ENCODE peak calls at places on chromosome 19, in nine cellular contexts. One of them, this sample, is unnamed.
A peak's percentile ranks its signal among the peaks of the same experiment; 100 is the strongest.

GRCh38 chr19:29878973-29879654 is 62.9 kb upstream of the URI1 start:
- DNase-seq in HFFc6: peak; percentile 34
- DNase-seq in progenitor cell of endocrine pancreas: no peak
- DNase-seq in brain microvascular endothelial cell: peak; percentile 32
- DNase-seq in epithelial cell of esophagus: peak; percentile 30
- DNase-seq in hepatocyte: no peak
- DNase-seq in fibroblast of lung: peak; percentile 21
- DNase-seq in cardiac muscle cell: peak; percentile 41
- DNase-seq in kidney: no peak
- DNase-seq in this sample: no peak

GRCh38 chr19:14138576-14139265 is 2.3 kb upstream of the ASF1B start:
- DNase-seq in HFFc6: peak; percentile 40
- DNase-seq in progenitor cell of endocrine pancreas: no peak
- DNase-seq in brain microvascular endothelial cell: peak; percentile 46
- DNase-seq in epithelial cell of esophagus: no peak
- DNase-seq in hepatocyte: no peak
- DNase-seq in fibroblast of lung: peak; percentile 61
- DNase-seq in cardiac muscle cell: peak; percentile 39
- DNase-seq in kidney: no peak
- DNase-seq in this sample: no peak

GRCh38 chr19:38360351-38360750 is 14.0 kb upstream of the PSMD8 start:
- DNase-seq in HFFc6: no peak
- DNase-seq in progenitor cell of endocrine pancreas: no peak
- DNase-seq in brain microvascular endothelial cell: no peak
- DNase-seq in epithelial cell of esophagus: no peak
- DNase-seq in hepatocyte: no peak
- DNase-seq in fibroblast of lung: no peak
- DNase-seq in cardiac muscle cell: no peak
- DNase-seq in kidney: peak; percentile 67
- DNase-seq in this sample: no peak

GRCh38 chr19:14318873-14319272 is 62.4 kb upstream of the ADGRE5 start:
- DNase-seq in HFFc6: no peak
- DNase-seq in progenitor cell of endocrine pancreas: no peak
- DNase-seq in brain microvascular endothelial cell: no peak
- DNase-seq in epithelial cell of esophagus: no peak
- DNase-seq in hepatocyte: peak; percentile 19
- DNase-seq in fibroblast of lung: no peak
- DNase-seq in cardiac muscle cell: peak; percentile 60
- DNase-seq in kidney: no peak
- DNase-seq in this sample: peak; percentile 16

GRCh38 chr19:19259741-19260140 is 13.4 kb downstream of the TM6SF2 start:
- DNase-seq in HFFc6: no peak
- DNase-seq in progenitor cell of endocrine pancreas: no peak
- DNase-seq in brain microvascular endothelial cell: peak; percentile 30
- DNase-seq in epithelial cell of esophagus: peak; percentile 36
- DNase-seq in hepatocyte: no peak
- DNase-seq in fibroblast of lung: peak; percentile 18
- DNase-seq in cardiac muscle cell: no peak
- DNase-seq in kidney: no peak
- DNase-seq in this sample: no peak

GRCh38 chr19:3664879-3665642 is 35.2 kb downstream of the PIP5K1C start:
- DNase-seq in HFFc6: no peak
- DNase-seq in progenitor cell of endocrine pancreas: no peak
- DNase-seq in brain microvascular endothelial cell: no peak
- DNase-seq in epithelial cell of esophagus: no peak
- DNase-seq in hepatocyte: no peak
- DNase-seq in fibroblast of lung: no peak
- DNase-seq in cardiac muscle cell: no peak
- DNase-seq in kidney: no peak
- DNase-seq in this sample: no peak

GRCh38 chr19:14139944-14140343 is 3.6 kb upstream of the ASF1B start:
- DNase-seq in HFFc6: peak; percentile 75
- DNase-seq in progenitor cell of endocrine pancreas: no peak
- DNase-seq in brain microvascular endothelial cell: no peak
- DNase-seq in epithelial cell of esophagus: no peak
- DNase-seq in hepatocyte: no peak
- DNase-seq in fibroblast of lung: no peak
- DNase-seq in cardiac muscle cell: no peak
- DNase-seq in kidney: no peak
- DNase-seq in this sample: peak; percentile 26

GRCh38 chr19:47697863-47698609 is 15.2 kb upstream of the EHD2 start:
- DNase-seq in HFFc6: peak; percentile 66
- DNase-seq in progenitor cell of endocrine pancreas: peak; percentile 57
- DNase-seq in brain microvascular endothelial cell: peak; percentile 66
- DNase-seq in epithelial cell of esophagus: peak; percentile 81
- DNase-seq in hepatocyte: peak; percentile 90
- DNase-seq in fibroblast of lung: peak; percentile 66
- DNase-seq in cardiac muscle cell: peak; percentile 80
- DNase-seq in kidney: peak; percentile 87
- DNase-seq in this sample: peak; percentile 68

GRCh38 chr19:15280048-15280725 is 47.9 kb upstream of the EPHX3 start:
- DNase-seq in HFFc6: no peak
- DNase-seq in progenitor cell of endocrine pancreas: no peak
- DNase-seq in brain microvascular endothelial cell: no peak
- DNase-seq in epithelial cell of esophagus: no peak
- DNase-seq in hepatocyte: no peak
- DNase-seq in fibroblast of lung: no peak
- DNase-seq in cardiac muscle cell: no peak
- DNase-seq in kidney: no peak
- DNase-seq in this sample: no peak

GRCh38 chr19:8639821-8640401 is 9.5 kb downstream of the NFILZ start:
- DNase-seq in HFFc6: no peak
- DNase-seq in progenitor cell of endocrine pancreas: no peak
- DNase-seq in brain microvascular endothelial cell: no peak
- DNase-seq in epithelial cell of esophagus: no peak
- DNase-seq in hepatocyte: no peak
- DNase-seq in fibroblast of lung: no peak
- DNase-seq in cardiac muscle cell: no peak
- DNase-seq in kidney: no peak
- DNase-seq in this sample: no peak

GRCh38 chr19:7788933-7789323 is 25.9 kb downstream of the CLEC4M start:
- DNase-seq in HFFc6: no peak
- DNase-seq in progenitor cell of endocrine pancreas: no peak
- DNase-seq in brain microvascular endothelial cell: no peak
- DNase-seq in epithelial cell of esophagus: no peak
- DNase-seq in hepatocyte: no peak
- DNase-seq in fibroblast of lung: no peak
- DNase-seq in cardiac muscle cell: no peak
- DNase-seq in kidney: peak; percentile 55
- DNase-seq in this sample: no peak

GRCh38 chr19:56423985-56424353 is 19.8 kb downstream of the ZNF583 start:
- DNase-seq in HFFc6: no peak
- DNase-seq in progenitor cell of endocrine pancreas: no peak
- DNase-seq in brain microvascular endothelial cell: no peak
- DNase-seq in epithelial cell of esophagus: no peak
- DNase-seq in hepatocyte: no peak
- DNase-seq in fibroblast of lung: no peak
- DNase-seq in cardiac muscle cell: no peak
- DNase-seq in kidney: no peak
- DNase-seq in this sample: no peak

GRCh38 chr19:54030895-54031586 is 32.7 kb downstream of the VSTM1 start:
- DNase-seq in HFFc6: peak; percentile 33
- DNase-seq in progenitor cell of endocrine pancreas: no peak
- DNase-seq in brain microvascular endothelial cell: no peak
- DNase-seq in epithelial cell of esophagus: no peak
- DNase-seq in hepatocyte: no peak
- DNase-seq in fibroblast of lung: no peak
- DNase-seq in cardiac muscle cell: peak; percentile 29
- DNase-seq in kidney: no peak
- DNase-seq in this sample: no peak

GRCh38 chr19:38385804-38386257 is 2.0 kb downstream of the GGN start:
- DNase-seq in HFFc6: no peak
- DNase-seq in progenitor cell of endocrine pancreas: no peak
- DNase-seq in brain microvascular endothelial cell: no peak
- DNase-seq in epithelial cell of esophagus: no peak
- DNase-seq in hepatocyte: no peak
- DNase-seq in fibroblast of lung: no peak
- DNase-seq in cardiac muscle cell: no peak
- DNase-seq in kidney: no peak
- DNase-seq in this sample: no peak

GRCh38 chr19:46978470-46978869 is 41.2 kb upstream of the NPAS1 start:
- DNase-seq in HFFc6: no peak
- DNase-seq in progenitor cell of endocrine pancreas: no peak
- DNase-seq in brain microvascular endothelial cell: no peak
- DNase-seq in epithelial cell of esophagus: no peak
- DNase-seq in hepatocyte: no peak
- DNase-seq in fibroblast of lung: no peak
- DNase-seq in cardiac muscle cell: no peak
- DNase-seq in kidney: no peak
- DNase-seq in this sample: no peak

GRCh38 chr19:29680447-29680846 is 15.2 kb downstream of the PLEKHF1 start:
- DNase-seq in HFFc6: no peak
- DNase-seq in progenitor cell of endocrine pancreas: no peak
- DNase-seq in brain microvascular endothelial cell: no peak
- DNase-seq in epithelial cell of esophagus: no peak
- DNase-seq in hepatocyte: no peak
- DNase-seq in fibroblast of lung: no peak
- DNase-seq in cardiac muscle cell: no peak
- DNase-seq in kidney: peak; percentile 80
- DNase-seq in this sample: no peak

GRCh38 chr19:3725640-3726310 is 17.6 kb downstream of the TJP3 start:
- DNase-seq in HFFc6: no peak
- DNase-seq in progenitor cell of endocrine pancreas: no peak
- DNase-seq in brain microvascular endothelial cell: no peak
- DNase-seq in epithelial cell of esophagus: peak; percentile 42
- DNase-seq in hepatocyte: peak; percentile 58
- DNase-seq in fibroblast of lung: peak; percentile 12
- DNase-seq in cardiac muscle cell: peak; percentile 25
- DNase-seq in kidney: peak; percentile 91
- DNase-seq in this sample: no peak

GRCh38 chr19:21698215-21698614 is 69.2 kb downstream of the ZNF100 start:
- DNase-seq in HFFc6: peak; percentile 26
- DNase-seq in progenitor cell of endocrine pancreas: no peak
- DNase-seq in brain microvascular endothelial cell: no peak
- DNase-seq in epithelial cell of esophagus: peak; percentile 23
- DNase-seq in hepatocyte: peak; percentile 23
- DNase-seq in fibroblast of lung: peak; percentile 3
- DNase-seq in cardiac muscle cell: peak; percentile 56
- DNase-seq in kidney: no peak
- DNase-seq in this sample: no peak

GRCh38 chr19:11766597-11767591 is at the start of gene ZNF441:
- DNase-seq in HFFc6: peak; percentile 95
- DNase-seq in progenitor cell of endocrine pancreas: peak; percentile 95
- DNase-seq in brain microvascular endothelial cell: peak; percentile 94
- DNase-seq in epithelial cell of esophagus: peak; percentile 95
- DNase-seq in hepatocyte: peak; percentile 98
- DNase-seq in fibroblast of lung: peak; percentile 91
- DNase-seq in cardiac muscle cell: peak; percentile 99
- DNase-seq in kidney: peak; percentile 99
- DNase-seq in this sample: peak; percentile 98

GRCh38 chr19:14053032-14053431 is 8.8 kb downstream of the PALM3 start:
- DNase-seq in HFFc6: no peak
- DNase-seq in progenitor cell of endocrine pancreas: no peak
- DNase-seq in brain microvascular endothelial cell: no peak
- DNase-seq in epithelial cell of esophagus: no peak
- DNase-seq in hepatocyte: no peak
- DNase-seq in fibroblast of lung: no peak
- DNase-seq in cardiac muscle cell: no peak
- DNase-seq in kidney: no peak
- DNase-seq in this sample: no peak

DNA sequence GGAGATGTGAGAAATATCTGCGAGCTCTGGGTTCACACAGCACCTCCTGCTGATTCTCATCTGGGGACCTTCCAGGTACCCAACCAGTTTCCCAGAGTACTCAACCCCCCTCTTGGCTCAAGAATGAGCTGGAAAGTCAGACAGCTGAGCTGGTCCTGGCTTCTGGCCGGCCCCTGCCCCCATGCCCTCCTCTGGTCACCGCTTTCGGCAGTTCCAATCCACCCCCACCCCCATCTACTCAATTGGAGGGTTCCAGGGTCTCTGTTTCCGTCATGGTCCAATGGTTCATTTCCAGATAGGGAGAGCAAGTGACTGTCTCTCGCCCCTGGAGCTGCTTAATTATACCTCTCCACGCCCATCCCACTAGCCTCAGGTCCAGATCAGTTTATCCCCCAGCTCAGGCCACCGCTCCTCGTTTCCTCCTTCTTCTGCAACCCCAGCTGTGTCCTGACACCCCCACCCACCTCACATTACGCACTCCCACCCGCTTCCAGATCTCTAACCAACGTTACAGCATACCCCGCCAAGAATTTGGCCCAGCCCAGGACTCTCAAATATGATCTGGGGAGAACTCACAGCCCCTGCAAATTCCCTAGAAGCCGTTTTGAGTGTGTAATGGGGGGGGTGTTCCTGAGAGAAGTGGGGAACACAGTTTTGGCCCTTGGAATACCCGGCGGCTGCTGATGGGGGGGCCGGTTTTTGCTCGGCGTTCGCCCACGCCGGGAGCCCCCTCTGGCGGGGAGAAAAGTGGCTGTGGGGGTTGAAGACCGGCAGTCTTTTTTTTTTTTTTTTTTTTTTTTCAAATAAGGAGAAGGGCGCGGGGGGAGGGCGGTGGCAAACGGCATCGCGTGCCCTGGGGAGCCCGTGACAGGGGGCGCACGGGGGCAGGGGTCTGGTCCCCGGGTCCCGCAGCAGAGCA is 1.8 kb upstream of the PDE4A start:
- DNase-seq in HFFc6: no peak
- DNase-seq in progenitor cell of endocrine pancreas: no peak
- DNase-seq in brain microvascular endothelial cell: no peak
- DNase-seq in epithelial cell of esophagus: no peak
- DNase-seq in hepatocyte: peak; percentile 17
- DNase-seq in fibroblast of lung: peak; percentile 46
- DNase-seq in cardiac muscle cell: peak; percentile 30
- DNase-seq in kidney: peak; percentile 64
- DNase-seq in this sample: no peak
- TF ChIP-seq CTCF in HFFc6: no peak
- TF ChIP-seq CTCF in progenitor cell of endocrine pancreas: no peak
- TF ChIP-seq CTCF in brain microvascular endothelial cell: peak; percentile 35
- TF ChIP-seq CTCF in epithelial cell of esophagus: no peak
- TF ChIP-seq CTCF in hepatocyte: no peak
- TF ChIP-seq CTCF in fibroblast of lung: no peak
- TF ChIP-seq CTCF in cardiac muscle cell: peak; percentile 11
- TF ChIP-seq CTCF in kidney: no peak
- TF ChIP-seq CTCF in this sample: no peak

GRCh38 chr19:1843646-1844394 is 4.5 kb downstream of the REXO1 start:
- DNase-seq in HFFc6: no peak
- DNase-seq in progenitor cell of endocrine pancreas: no peak
- DNase-seq in brain microvascular endothelial cell: no peak
- DNase-seq in epithelial cell of esophagus: no peak
- DNase-seq in hepatocyte: no peak
- DNase-seq in fibroblast of lung: no peak
- DNase-seq in cardiac muscle cell: no peak
- DNase-seq in kidney: no peak
- DNase-seq in this sample: no peak
- TF ChIP-seq CTCF in HFFc6: peak; percentile 52
- TF ChIP-seq CTCF in progenitor cell of endocrine pancreas: peak; percentile 11
- TF ChIP-seq CTCF in brain microvascular endothelial cell: peak; percentile 40
- TF ChIP-seq CTCF in epithelial cell of esophagus: peak; percentile 33
- TF ChIP-seq CTCF in hepatocyte: no peak
- TF ChIP-seq CTCF in fibroblast of lung: no peak
- TF ChIP-seq CTCF in cardiac muscle cell: no peak
- TF ChIP-seq CTCF in kidney: no peak
- TF ChIP-seq CTCF in this sample: peak; percentile 25

GRCh38 chr19:58229255-58229639 is 533 bp downstream of the ZNF544 start:
- DNase-seq in HFFc6: peak; percentile 16
- DNase-seq in progenitor cell of endocrine pancreas: no peak
- DNase-seq in brain microvascular endothelial cell: peak; percentile 33
- DNase-seq in epithelial cell of esophagus: peak; percentile 43
- DNase-seq in hepatocyte: peak; percentile 47
- DNase-seq in fibroblast of lung: peak; percentile 25
- DNase-seq in cardiac muscle cell: peak; percentile 36
- DNase-seq in kidney: no peak
- DNase-seq in this sample: no peak
- TF ChIP-seq CTCF in HFFc6: peak; percentile 54
- TF ChIP-seq CTCF in progenitor cell of endocrine pancreas: peak; percentile 53
- TF ChIP-seq CTCF in brain microvascular endothelial cell: peak; percentile 67
- TF ChIP-seq CTCF in epithelial cell of esophagus: peak; percentile 63
- TF ChIP-seq CTCF in hepatocyte: peak; percentile 26
- TF ChIP-seq CTCF in fibroblast of lung: no peak
- TF ChIP-seq CTCF in cardiac muscle cell: no peak
- TF ChIP-seq CTCF in kidney: peak; percentile 15
- TF ChIP-seq CTCF in this sample: no peak

GRCh38 chr19:27966390-27966816 is 1246.5 kb downstream of the UQCRFS1 start:
- DNase-seq in HFFc6: peak; percentile 15
- DNase-seq in progenitor cell of endocrine pancreas: no peak
- DNase-seq in brain microvascular endothelial cell: no peak
- DNase-seq in epithelial cell of esophagus: peak; percentile 27
- DNase-seq in hepatocyte: peak; percentile 30
- DNase-seq in fibroblast of lung: no peak
- DNase-seq in cardiac muscle cell: no peak
- DNase-seq in kidney: no peak
- DNase-seq in this sample: no peak
- TF ChIP-seq CTCF in HFFc6: peak; percentile 79
- TF ChIP-seq CTCF in progenitor cell of endocrine pancreas: peak; percentile 74
- TF ChIP-seq CTCF in brain microvascular endothelial cell: peak; percentile 56
- TF ChIP-seq CTCF in epithelial cell of esophagus: peak; percentile 59
- TF ChIP-seq CTCF in hepatocyte: peak; percentile 78
- TF ChIP-seq CTCF in fibroblast of lung: peak; percentile 52
- TF ChIP-seq CTCF in cardiac muscle cell: peak; percentile 74
- TF ChIP-seq CTCF in kidney: peak; percentile 38
- TF ChIP-seq CTCF in this sample: peak; percentile 80